ENCODE peak calls at places on chromosomes 7 and 10, in nine cellular contexts. L is amniotic stem cell; V is foreskin fibroblast; F is activated CD4-positive, CD25-positive, alpha-beta regulatory T cell treated with anti-CD3 and anti-CD28 coated beads, Interleukin-2, amount 50 U/mL, for 72 hours; J is neuronal stem cell; R is BJ; H is CD8-positive, alpha-beta T cell; G is ACHN; O is 8988T. S is an unnamed sample.
A peak's percentile ranks its signal among the peaks of the same experiment; 100 is the strongest.

GRCh38 chr10:97882142-97883091 is 32.8 kb downstream of the GOLGA7B start:
- DNase-seq in L (peak; percentile 60), V (peak; percentile 81), F (no peak), J (no peak), R (no peak), H (no peak), G (peak; percentile 100), O (no peak), S (no peak)

GRCh38 chr7:26238004-26238403 is 36.5 kb downstream of the CBX3 start:
- DNase-seq in L (no peak), V (no peak), F (no peak), J (no peak), R (no peak), H (no peak), G (no peak), O (no peak), S (no peak)

GRCh38 chr7:133695976-133696531 is 431.1 kb upstream of the LRGUK start:
- DNase-seq in L (no peak), V (no peak), F (no peak), J (no peak), R (no peak), H (no peak), G (no peak), O (no peak), S (no peak)

GRCh38 chr10:126670056-126670743 is at the start of gene C10orf90:
- DNase-seq in L (no peak), V (no peak), F (no peak), J (no peak), R (no peak), H (no peak), G (no peak), O (no peak), S (no peak)

GRCh38 chr10:10647331-10647730 is 370.3 kb upstream of the CELF2 start:
- DNase-seq in L (no peak), V (peak; percentile 65), F (no peak), J (no peak), R (no peak), H (no peak), G (no peak), O (no peak), S (no peak)

GRCh38 chr7:125316451-125316850 is 386.8 kb upstream of the POT1 start:
- DNase-seq in L (no peak), V (no peak), F (no peak), J (peak; percentile 35), R (no peak), H (no peak), G (peak; percentile 47), O (no peak), S (no peak)

GRCh38 chr10:14415676-14416307 is 85.1 kb upstream of the FRMD4A start:
- DNase-seq in L (no peak), V (no peak), F (no peak), J (no peak), R (no peak), H (no peak), G (no peak), O (no peak), S (no peak)

GRCh38 chr7:4103352-4104091 is 578.6 kb upstream of the FOXK1 start:
- DNase-seq in L (no peak), V (peak; percentile 3), F (no peak), J (no peak), R (no peak), H (no peak), G (peak; percentile 34), O (peak; percentile 66), S (no peak)

GRCh38 chr10:33661580-33662269 is 327.3 kb upstream of the NRP1 start:
- DNase-seq in L (peak; percentile 66), V (peak; percentile 96), F (no peak), J (no peak), R (peak; percentile 67), H (no peak), G (no peak), O (no peak), S (no peak)

GRCh38 chr10:97210576-97210975 is 24.8 kb upstream of the SLIT1 start:
- DNase-seq in L (peak; percentile 35), V (peak; percentile 86), F (peak; percentile 78), J (peak; percentile 86), R (no peak), H (peak; percentile 79), G (peak; percentile 72), O (no peak), S (peak; percentile 41)

GRCh38 chr10:101624526-101625102 is 36.5 kb downstream of the DPCD start:
- DNase-seq in L (no peak), V (no peak), F (no peak), J (no peak), R (no peak), H (no peak), G (no peak), O (no peak), S (no peak)

GRCh38 chr10:72852428-72852827 is 41.1 kb upstream of the OIT3 start:
- DNase-seq in L (no peak), V (no peak), F (no peak), J (no peak), R (no peak), H (no peak), G (no peak), O (no peak), S (no peak)

GRCh38 chr10:125162181-125162906 is 2.0 kb upstream of the CTBP2 start:
- DNase-seq in L (no peak), V (peak; percentile 27), F (no peak), J (no peak), R (no peak), H (no peak), G (no peak), O (no peak), S (no peak)

S was measured in T follicular helper cell.